ENCODE peak calls at places on chromosomes 7 and 10, in four cellular contexts. K is fibroblast of lung, N is heart left ventricle, I is psoas muscle. F is an unnamed sample. For H3K4me1 and H3K27me3, the result is how much of the 10 kb centered on the place peaks cover.

GRCh38 chr10:28915989-28916588 is 238.8 kb downstream of the BAMBI start:
- DNase-seq in K (no peak), I (no peak), N (no peak), F (no peak)

GRCh38 chr10:103885617-103886016 is 30.2 kb upstream of the SH3PXD2A start:
- DNase-seq in N (no peak), I (no peak), K (peak), F (no peak)

GRCh38 chr10:58892039-58892665 is 284.3 kb upstream of the PHYHIPL start:
- DNase-seq in N (peak), I (no peak), K (peak), F (no peak)

GRCh38 chr7:104482362-104483042 is 154.1 kb downstream of the LHFPL3 start:
- DNase-seq in N (no peak), I (no peak), K (no peak), F (no peak)

GRCh38 chr10:57959318-57960003 is 308.2 kb downstream of the IPMK start:
- DNase-seq in N (no peak), K (no peak), I (no peak), F (no peak)

GRCh38 chr7:128097211-128097731 is 66.0 kb upstream of the LRRC4 start:
- DNase-seq in N (no peak), K (no peak), I (no peak), F (no peak)

GRCh38 chr10:93813507-93814465 is 56.0 kb downstream of the LGI1 start:
- DNase-seq in K (peak), I (peak), N (peak), F (peak)

GRCh38 chr7:50268223-50268622 is 36.3 kb upstream of the IKZF1 start:
- DNase-seq in I (no peak), K (no peak), N (no peak), F (no peak)

GRCh38 chr7:151901828-151902227 is 24.9 kb upstream of the PRKAG2 start:
- DNase-seq in I (no peak), N (no peak), K (no peak), F (no peak)

GRCh38 chr10:33335550-33335799 is 1.0 kb upstream of the NRP1 start:
- DNase-seq in K (no peak), N (no peak), I (no peak), F (no peak)

GRCh38 chr10:25068152-25069058 is 52.0 kb downstream of the THNSL1 start:
- DNase-seq in K (peak), I (no peak), N (no peak), F (no peak)

GRCh38 chr10:88800152-88801125 is 2.1 kb upstream of the LIPM start:
- DNase-seq in N (no peak), I (no peak), K (peak), F (no peak)

GRCh38 chr10:47139121-47139520 is 160.9 kb upstream of the GDF10 start:
- DNase-seq in K (no peak), I (no peak), N (no peak), F (no peak)

GRCh38 chr10:104735469-104735868 is 94.4 kb downstream of the SORCS3 start:
- DNase-seq in K (no peak), I (no peak), N (no peak), F (no peak)

GRCh38 chr10:6141296-6142151 is 52.7 kb downstream of the RBM17 start:
- DNase-seq in N (no peak), K (peak), I (peak), F (peak)

GRCh38 chr10:484441-484924 is 205.0 kb downstream of the DIP2C start:
- DNase-seq in K (peak), N (no peak), I (peak), F (peak)

GRCh38 chr7:2516194-2516555 is 3.4 kb upstream of the LFNG start:
- DNase-seq in I (no peak), K (no peak), N (no peak), F (no peak)

GRCh38 chr10:78301891-78302738 is 268.5 kb downstream of the RPS24 start:
- DNase-seq in I (no peak), K (no peak), N (no peak), F (no peak)

GRCh38 chr7:79282882-79283602 is 170.4 kb downstream of the MAGI2 start:
- DNase-seq in I (no peak), N (no peak), K (peak), F (no peak)

GRCh38 chr7:64881461-64882287 is 21.4 kb upstream of the ZNF273 start:
- DNase-seq in I (no peak), N (peak), K (no peak), F (peak)

GRCh38 chr7:21108182-21108581 is 319.7 kb upstream of the SP4 start:
- DNase-seq in K (no peak), N (peak), I (no peak), F (no peak)

GRCh38 chr10:15144788-15145187 is 23.7 kb downstream of the NMT2 start:
- DNase-seq in I (no peak), K (peak), N (no peak), F (no peak)

GRCh38 chr7:157140118-157140905 is 1.6 kb downstream of the UBE3C start:
- DNase-seq in I (no peak), N (no peak), K (no peak), F (no peak)

GRCh38 chr7:123692471-123692877 is 36.8 kb downstream of the LMOD2 start:
- DNase-seq in N (no peak), K (no peak), I (no peak), F (no peak)

GRCh38 chr10:4051011-4051407 is 266.0 kb upstream of the KLF6 start:
- DNase-seq in K (no peak), N (peak), I (no peak), F (peak)

GRCh38 chr10:75982611-75983369 is 551.4 kb downstream of the LRMDA start:
- DNase-seq in I (no peak), K (peak), N (no peak), F (peak)

GRCh38 chr10:79449181-79450146 is 4.0 kb upstream of the ZCCHC24 start:
- DNase-seq in N (no peak), K (no peak), I (no peak), F (no peak)

GRCh38 chr7:157565201-157565626 is 228.4 kb downstream of the DNAJB6 start:
- DNase-seq in I (no peak), K (peak), N (no peak), F (no peak)

GRCh38 chr10:47310090-47310505 is 10.1 kb downstream of the GDF10 start:
- DNase-seq in N (no peak), I (no peak), K (no peak), F (no peak)

GRCh38 chr7:80624763-80625162 is 13.7 kb upstream of the CD36 start:
- DNase-seq in I (no peak), K (no peak), N (peak), F (no peak)

GRCh38 chr10:4780782-4781181 is 45.2 kb upstream of the AKR1E2 start:
- DNase-seq in I (no peak), K (peak), N (no peak), F (no peak)

GRCh38 chr7:92645531-92646061 is 55.4 kb upstream of the FAM133B start:
- DNase-seq in N (peak), K (peak), I (no peak), F (no peak)

GRCh38 chr10:1464866-1465265 is 272.5 kb downstream of the ADARB2 start:
- DNase-seq in K (no peak), I (no peak), N (no peak), F (no peak)

GRCh38 chr7:37285701-37286475 is 162.8 kb downstream of the ELMO1 start:
- DNase-seq in N (no peak), I (no peak), K (no peak), F (no peak)
- H3K4me1 ChIP-seq in N (half or more), I (under half), K (under half), F (under half)

GRCh38 chr7:42406358-42406757 is 169.3 kb upstream of the GLI3 start:
- DNase-seq in I (no peak), K (no peak), N (no peak), F (no peak)

GRCh38 chr7:42400373-42400772 is 163.4 kb upstream of the GLI3 start:
- DNase-seq in N (no peak), K (no peak), I (no peak), F (no peak)

GRCh38 chr7:42400961-42401360 is 164.0 kb upstream of the GLI3 start:
- DNase-seq in N (no peak), K (no peak), I (no peak), F (no peak)
- H3K4me3 ChIP-seq in N (no peak), K (no peak), I (no peak), F (no peak)

DNA sequence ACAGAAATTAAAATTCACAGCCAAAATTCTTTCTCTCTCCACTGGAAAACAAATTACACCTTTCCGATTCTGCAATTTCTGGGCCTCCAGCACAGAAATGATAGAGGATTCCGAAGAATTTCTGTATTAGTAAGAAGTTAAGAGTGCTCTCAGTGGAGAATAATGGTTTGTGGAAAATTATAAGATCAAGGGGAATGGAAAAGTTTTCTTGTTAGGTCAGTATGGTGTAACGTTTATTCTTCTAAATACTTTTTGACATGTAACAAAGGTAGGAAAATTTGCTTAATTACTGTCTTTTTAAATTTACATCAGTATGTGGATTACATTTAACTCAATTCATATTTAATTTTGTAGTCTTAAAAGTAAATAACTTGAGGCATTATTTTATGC is 288.3 kb upstream of the NFE2L3 start:
- DNase-seq in N (no peak), K (no peak), I (no peak), F (no peak)
- H3K27me3 ChIP-seq in N (half or more), K (under half), I (under half), F (half or more)

DNA sequence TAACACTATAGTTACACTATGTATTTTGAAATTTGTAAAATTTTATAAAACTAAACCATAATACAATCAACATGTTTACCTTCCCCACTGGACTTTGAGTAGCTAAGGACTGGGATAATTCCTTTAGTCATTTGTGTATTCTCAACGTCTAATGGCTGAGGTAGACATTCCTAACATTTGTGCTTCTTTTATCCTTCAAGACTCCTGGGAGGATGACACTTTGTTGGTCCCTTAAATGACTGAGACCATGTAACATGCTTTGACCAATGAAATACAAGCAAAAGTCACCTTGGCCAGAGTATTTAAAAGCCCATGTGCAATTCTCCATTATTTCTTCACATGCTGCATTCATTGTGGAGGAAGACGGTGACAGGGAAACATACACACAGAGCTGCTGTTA is 18.5 kb downstream of the RAPGEF5 start:
- DNase-seq in K (no peak), I (no peak), N (no peak), F (no peak)
- H3K4me1 ChIP-seq in K (under half), I (under half), N (under half), F (under half)

GRCh38 chr7:1176891-1177373 is 16.9 kb upstream of the ZFAND2A start:
- DNase-seq in K (peak), I (peak), N (peak), F (peak)

GRCh38 chr7:1175597-1175966 is 15.6 kb upstream of the ZFAND2A start:
- DNase-seq in I (no peak), N (no peak), K (no peak), F (no peak)

GRCh38 chr7:1174881-1175596 is 15.0 kb upstream of the ZFAND2A start:
- DNase-seq in N (no peak), I (no peak), K (no peak), F (no peak)

GRCh38 chr7:1172666-1173523 is 12.9 kb upstream of the ZFAND2A start:
- DNase-seq in K (no peak), I (no peak), N (no peak), F (no peak)

DNA sequence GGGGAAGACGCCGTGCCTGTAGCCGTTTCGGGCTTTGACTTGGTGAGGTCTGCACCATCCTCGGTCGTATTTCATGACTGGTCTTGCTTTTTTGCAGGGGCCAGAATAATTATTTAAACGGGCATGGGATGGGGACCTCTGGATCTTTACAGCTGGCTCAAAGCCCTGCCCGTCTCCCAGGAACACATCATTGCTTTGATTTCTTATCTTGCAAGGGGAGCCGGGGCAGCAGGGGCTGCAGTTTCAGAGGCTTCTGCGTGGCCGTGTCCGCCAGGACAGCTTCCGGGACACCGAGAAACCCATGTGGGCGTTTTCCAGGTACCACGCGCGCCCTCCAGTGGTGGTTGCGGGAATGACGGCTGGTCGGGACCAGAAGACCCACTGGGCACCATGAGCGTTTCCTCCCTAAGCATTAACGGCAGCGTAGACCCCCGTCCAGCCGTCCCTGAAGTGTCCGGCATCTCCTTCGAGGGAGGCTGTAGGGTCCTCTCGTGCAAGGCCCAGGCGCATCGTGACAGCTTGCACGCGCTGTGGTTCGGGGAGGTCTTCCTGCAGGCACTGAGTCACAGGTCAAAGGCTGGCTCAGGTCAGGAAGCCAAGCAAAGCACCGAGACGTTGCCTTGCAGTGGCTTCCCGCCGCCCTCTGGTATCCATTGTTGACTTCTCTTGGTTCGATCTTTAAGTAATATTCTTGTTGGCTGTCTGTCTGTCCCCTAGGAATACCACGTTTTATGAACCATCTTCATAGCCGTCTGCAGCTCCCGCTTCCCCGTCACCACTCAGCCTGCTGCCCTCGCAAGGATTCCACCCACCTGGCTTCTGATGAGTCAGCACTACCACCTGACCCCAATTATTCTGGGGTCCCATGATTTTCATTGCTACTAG is 16.2 kb upstream of the ZFAND2A start:
- DNase-seq in K (peak), I (peak), N (peak), F (peak)
- H3K4me3 ChIP-seq in K (no peak), I (peak), N (peak), F (peak)

GRCh38 chr7:51317582-51317910 is 937 bp upstream of the COBL start:
- DNase-seq in I (no peak), K (no peak), N (no peak), F (no peak)

GRCh38 chr7:51316262-51316665 is 345 bp downstream of the COBL start:
- DNase-seq in N (peak), I (peak), K (no peak), F (no peak)

GRCh38 chr7:51316666-51317581 is at the start of gene COBL:
- DNase-seq in I (peak), N (no peak), K (peak), F (no peak)

GRCh38 chr7:51318001-51318400 is 1.4 kb upstream of the COBL start:
- DNase-seq in N (no peak), I (no peak), K (no peak), F (no peak)

GRCh38 chr7:51318886-51319579 is 2.4 kb upstream of the COBL start:
- DNase-seq in I (no peak), K (no peak), N (no peak), F (no peak)
- H3K27me3 ChIP-seq in I (under half), K (under half), N (under half), F (under half)

GRCh38 chr10:131949041-131949862 is 32.5 kb downstream of the BNIP3 start:
- DNase-seq in I (no peak), N (no peak), K (no peak), F (peak)

GRCh38 chr10:131946880-131947279 is 34.8 kb downstream of the BNIP3 start:
- DNase-seq in K (peak), N (no peak), I (no peak), F (no peak)

GRCh38 chr10:131948501-131948900 is 33.2 kb downstream of the BNIP3 start:
- DNase-seq in K (no peak), I (no peak), N (no peak), F (peak)

GRCh38 chr10:131947631-131948347 is 33.9 kb downstream of the BNIP3 start:
- DNase-seq in I (no peak), N (no peak), K (peak), F (no peak)

GRCh38 chr10:131946321-131946751 is 35.4 kb downstream of the BNIP3 start:
- DNase-seq in K (peak), I (no peak), N (no peak), F (no peak)
- H3K4me1 ChIP-seq in K (under half), I (under half), N (under half), F (under half)